ENCODE peak calls at places on chromosomes 1 and 21, in eight cellular contexts. J is AG09309, W is left ventricle myocardium inferior, X is astrocyte of the cerebellum, K is AG04449, M is fibroblast of mammary gland, Y is PC-3, B is upper lobe of right lung. Q is an unnamed sample.
A peak's percentile ranks its signal among the peaks of the same experiment; 100 is the strongest.

GRCh38 chr1:234978397-234979291 is 150.0 kb downstream of the TOMM20 start:
- DNase-seq in J (no peak), W (peak; percentile 53), X (no peak), K (no peak), M (peak; percentile 96), Y (peak; percentile 60), B (peak; percentile 80), Q (no peak)

GRCh38 chr1:161044908-161045748 is 649 bp downstream of the USF1 start:
- DNase-seq in J (no peak), W (peak; percentile 61), X (peak; percentile 23), K (no peak), M (peak; percentile 55), Y (peak; percentile 73), B (peak; percentile 85), Q (peak; percentile 35)

GRCh38 chr1:143625886-143626285 is 345.9 kb downstream of the FAM72C start:
- DNase-seq in J (no peak), W (no peak), X (no peak), K (no peak), M (no peak), Y (no peak), B (no peak), Q (no peak)

GRCh38 chr1:236603896-236604217 is 459 bp downstream of the HEATR1 start:
- DNase-seq in J (no peak), W (no peak), X (no peak), K (no peak), M (peak; percentile 57), Y (peak; percentile 2), B (no peak), Q (no peak)

GRCh38 chr1:178935610-178936009 is 64.7 kb upstream of the ANGPTL1 start:
- DNase-seq in J (no peak), W (no peak), X (no peak), K (no peak), M (peak; percentile 16), Y (no peak), B (no peak), Q (no peak)

GRCh38 chr1:222034790-222035189 is 292.9 kb upstream of the DUSP10 start:
- DNase-seq in J (no peak), W (no peak), X (peak; percentile 90), K (no peak), M (no peak), Y (no peak), B (no peak), Q (no peak)

GRCh38 chr1:30658014-30658336 is 65.4 kb downstream of the MATN1 start:
- DNase-seq in J (no peak), W (no peak), X (no peak), K (no peak), M (no peak), Y (no peak), B (peak; percentile 56), Q (no peak)

GRCh38 chr1:223670458-223671159 is 5.1 kb upstream of the CAPN8 start:
- DNase-seq in J (no peak), W (no peak), X (no peak), K (no peak), M (peak; percentile 50), Y (peak; percentile 77), B (no peak), Q (no peak)

GRCh38 chr1:230156536-230156935 is 89.5 kb downstream of the GALNT2 start:
- DNase-seq in J (no peak), W (no peak), X (no peak), K (no peak), M (no peak), Y (no peak), B (no peak), Q (no peak)

GRCh38 chr1:103156966-103157365 is 48.6 kb upstream of the COL11A1 start:
- DNase-seq in J (peak; percentile 47), W (no peak), X (peak; percentile 78), K (no peak), M (no peak), Y (no peak), B (no peak), Q (no peak)

GRCh38 chr1:242568666-242569065 is 44.2 kb upstream of the PLD5 start:
- DNase-seq in J (no peak), W (no peak), X (no peak), K (no peak), M (no peak), Y (no peak), B (no peak), Q (no peak)

GRCh38 chr1:94621802-94622201 is 80.2 kb upstream of the F3 start:
- DNase-seq in J (no peak), W (no peak), X (no peak), K (no peak), M (no peak), Y (no peak), B (no peak), Q (no peak)

GRCh38 chr1:42943166-42943565 is 15.5 kb downstream of the SLC2A1 start:
- DNase-seq in J (no peak), W (peak; percentile 50), X (no peak), K (no peak), M (no peak), Y (peak; percentile 97), B (peak; percentile 76), Q (no peak)

GRCh38 chr1:178527117-178527516 is 14.2 kb downstream of the TEX35 start:
- DNase-seq in J (no peak), W (no peak), X (no peak), K (no peak), M (no peak), Y (no peak), B (no peak), Q (no peak)

GRCh38 chr1:193634470-193634869 is 448.1 kb upstream of the B3GALT2 start:
- DNase-seq in J (no peak), W (no peak), X (no peak), K (no peak), M (no peak), Y (no peak), B (no peak), Q (no peak)

GRCh38 chr1:19615438-19615837 is 28.7 kb upstream of the NBL1 start:
- DNase-seq in J (no peak), W (no peak), X (no peak), K (no peak), M (no peak), Y (no peak), B (no peak), Q (no peak)
- TF ChIP-seq CTCF in J (no peak), W (no peak), X (no peak), K (no peak), M (no peak), Y (no peak), B (no peak), Q (no peak)

GRCh38 chr1:150692720-150693119 is 4.2 kb downstream of the GOLPH3L start:
- DNase-seq in J (no peak), W (no peak), X (no peak), K (no peak), M (no peak), Y (peak; percentile 65), B (no peak), Q (no peak)

GRCh38 chr1:150696995-150697927 is at the start of gene GOLPH3L:
- DNase-seq in J (peak; percentile 91), W (peak; percentile 88), X (peak; percentile 97), K (peak; percentile 88), M (peak; percentile 98), Y (peak; percentile 99), B (peak; percentile 90), Q (peak; percentile 97)

GRCh38 chr1:150695561-150695960 is 1.4 kb downstream of the GOLPH3L start:
- DNase-seq in J (no peak), W (no peak), X (no peak), K (no peak), M (peak; percentile 10), Y (peak; percentile 5), B (no peak), Q (no peak)

GRCh38 chr1:150696590-150696989 is 364 bp downstream of the GOLPH3L start:
- DNase-seq in J (no peak), W (no peak), X (no peak), K (no peak), M (no peak), Y (no peak), B (no peak), Q (no peak)

DNA sequence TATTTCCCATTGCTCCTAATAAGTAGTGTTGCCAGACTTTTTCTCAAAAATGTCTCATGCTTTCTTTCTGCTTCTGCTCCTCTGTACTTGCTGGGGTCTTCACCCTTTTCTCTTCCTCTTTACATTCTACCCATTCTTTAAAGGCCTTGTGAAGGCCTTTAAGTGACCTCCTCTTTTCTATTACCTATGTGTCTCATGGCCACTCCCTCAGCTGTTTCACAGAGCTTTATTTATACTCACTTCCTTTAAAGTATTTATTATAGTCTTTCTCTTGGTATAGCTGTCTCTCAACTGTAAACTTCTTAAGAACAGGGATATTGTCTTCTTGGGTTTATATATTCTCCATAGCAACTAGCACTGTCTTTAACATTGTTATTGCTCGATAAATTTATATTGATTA is 803 bp downstream of the GOLPH3L start:
- DNase-seq in J (no peak), W (no peak), X (no peak), K (no peak), M (no peak), Y (peak; percentile 13), B (no peak), Q (no peak)
- H3K4me3 ChIP-seq in J (peak overlapping the region; percentile 80), W (peak overlapping the region; percentile 79), X (peak overlapping the region; percentile 79), K (peak overlapping the region; percentile 83), M (peak overlapping the region; percentile 89), Y (peak overlapping the region; percentile 78), B (peak overlapping the region; percentile 69), Q (peak overlapping the region; percentile 75)

GRCh38 chr1:226310123-226310540 is 1.2 kb upstream of the LIN9 start:
- DNase-seq in J (no peak), W (no peak), X (no peak), K (no peak), M (no peak), Y (no peak), B (no peak), Q (no peak)

GRCh38 chr1:226308166-226308722 is 720 bp downstream of the LIN9 start:
- DNase-seq in J (no peak), W (peak; percentile 40), X (no peak), K (no peak), M (no peak), Y (peak; percentile 33), B (no peak), Q (no peak)

GRCh38 chr1:226310637-226311195 is 1.8 kb upstream of the LIN9 start:
- DNase-seq in J (no peak), W (no peak), X (no peak), K (no peak), M (no peak), Y (peak; percentile 65), B (no peak), Q (no peak)

GRCh38 chr1:226308723-226309397 is at the start of gene LIN9:
- DNase-seq in J (peak; percentile 39), W (peak; percentile 92), X (peak; percentile 70), K (peak; percentile 33), M (peak; percentile 85), Y (peak; percentile 99), B (peak; percentile 95), Q (peak; percentile 68)

GRCh38 chr1:226309398-226310122 is 596 bp upstream of the LIN9 start:
- DNase-seq in J (no peak), W (peak; percentile 20), X (no peak), K (no peak), M (peak; percentile 21), Y (peak; percentile 45), B (no peak), Q (no peak)
- TF ChIP-seq CTCF in J (no peak), W (peak; percentile 55), X (no peak), K (no peak), M (no peak), Y (no peak), B (no peak), Q (no peak)

DNA sequence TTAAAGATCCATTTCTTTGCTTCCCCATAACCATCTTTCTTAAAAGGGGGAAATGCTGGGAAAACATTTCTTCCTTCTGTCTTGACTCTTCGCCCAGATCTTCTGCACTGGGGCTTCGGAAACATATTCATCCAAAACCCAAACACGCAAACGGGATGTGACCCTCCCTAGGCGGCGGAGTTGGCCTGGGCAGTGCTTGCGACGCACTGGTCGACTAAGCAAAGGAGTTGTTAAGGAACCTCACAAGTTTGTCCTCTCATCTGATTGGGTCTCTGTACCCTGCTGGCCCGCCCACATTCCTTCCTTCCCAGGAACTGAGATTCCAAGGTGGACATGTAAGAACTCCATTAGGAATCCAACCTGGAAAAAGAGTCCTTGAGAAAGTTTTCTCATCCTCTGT is 2.5 kb downstream of the ADAMTS5 start:
- DNase-seq in J (no peak), W (peak; percentile 66), X (no peak), K (no peak), M (peak; percentile 75), Y (no peak), B (no peak), Q (no peak)
- H3K4me3 ChIP-seq in J (peak overlapping the region; percentile 4), W (peak overlapping the region; percentile 76), X (no peak overlapping the region), K (peak overlapping the region; percentile 70), M (peak overlapping the region; percentile 63), Y (no peak overlapping the region), B (peak overlapping the region; percentile 55), Q (no peak overlapping the region)

Q was measured in HFF-Myc.